ENCODE peak calls at places on chromosomes 2 and 18, in ten cellular contexts. One of them, this sample, is unnamed.

GRCh38 chr2:85318222-85319182 is 9.3 kb downstream of the TGOLN2 start:
- DNase-seq in mucosa of descending colon: no peak
- DNase-seq in stimulated activated naive CD8-positive, alpha-beta T cell treated with anti-CD3 and anti-CD28 coated beads, Interleukin-15, Interleukin-2, amounts not matched to agents 100 U/mL and 50 U/mL, for 24 hours: peak
- DNase-seq in GM12891: no peak
- DNase-seq in HFF-Myc: peak
- DNase-seq in T-helper 17 cell: no peak
- DNase-seq in tibial artery: peak
- DNase-seq in left colon: no peak
- DNase-seq in bronchial epithelial cell: peak
- DNase-seq in Caco-2: no peak
- DNase-seq in this sample: no peak

GRCh38 chr2:177257471-177257870 is 7.1 kb downstream of the NFE2L2 start:
- DNase-seq in mucosa of descending colon: no peak
- DNase-seq in stimulated activated naive CD8-positive, alpha-beta T cell treated with anti-CD3 and anti-CD28 coated beads, Interleukin-15, Interleukin-2, amounts not matched to agents 100 U/mL and 50 U/mL, for 24 hours: no peak
- DNase-seq in GM12891: no peak
- DNase-seq in HFF-Myc: no peak
- DNase-seq in T-helper 17 cell: no peak
- DNase-seq in tibial artery: no peak
- DNase-seq in left colon: no peak
- DNase-seq in bronchial epithelial cell: no peak
- DNase-seq in Caco-2: no peak
- DNase-seq in this sample: no peak

GRCh38 chr2:241217320-241218031 is 29.0 kb downstream of the ANO7 start:
- DNase-seq in mucosa of descending colon: peak
- DNase-seq in stimulated activated naive CD8-positive, alpha-beta T cell treated with anti-CD3 and anti-CD28 coated beads, Interleukin-15, Interleukin-2, amounts not matched to agents 100 U/mL and 50 U/mL, for 24 hours: peak
- DNase-seq in GM12891: peak
- DNase-seq in HFF-Myc: no peak
- DNase-seq in T-helper 17 cell: peak
- DNase-seq in tibial artery: peak
- DNase-seq in left colon: peak
- DNase-seq in bronchial epithelial cell: peak
- DNase-seq in Caco-2: peak
- DNase-seq in this sample: no peak

GRCh38 chr18:77366725-77367641 is 117.3 kb downstream of the GALR1 start:
- DNase-seq in mucosa of descending colon: no peak
- DNase-seq in stimulated activated naive CD8-positive, alpha-beta T cell treated with anti-CD3 and anti-CD28 coated beads, Interleukin-15, Interleukin-2, amounts not matched to agents 100 U/mL and 50 U/mL, for 24 hours: no peak
- DNase-seq in GM12891: no peak
- DNase-seq in HFF-Myc: no peak
- DNase-seq in T-helper 17 cell: no peak
- DNase-seq in tibial artery: no peak
- DNase-seq in left colon: peak
- DNase-seq in bronchial epithelial cell: peak
- DNase-seq in Caco-2: peak
- DNase-seq in this sample: no peak

GRCh38 chr2:437772-438393 is 150.0 kb upstream of the ALKAL2 start:
- DNase-seq in mucosa of descending colon: peak
- DNase-seq in stimulated activated naive CD8-positive, alpha-beta T cell treated with anti-CD3 and anti-CD28 coated beads, Interleukin-15, Interleukin-2, amounts not matched to agents 100 U/mL and 50 U/mL, for 24 hours: peak
- DNase-seq in GM12891: peak
- DNase-seq in HFF-Myc: no peak
- DNase-seq in T-helper 17 cell: peak
- DNase-seq in tibial artery: no peak
- DNase-seq in left colon: peak
- DNase-seq in bronchial epithelial cell: no peak
- DNase-seq in Caco-2: no peak
- DNase-seq in this sample: no peak

GRCh38 chr2:74278694-74279093 is 64.5 kb downstream of the SLC4A5 start:
- DNase-seq in mucosa of descending colon: no peak
- DNase-seq in stimulated activated naive CD8-positive, alpha-beta T cell treated with anti-CD3 and anti-CD28 coated beads, Interleukin-15, Interleukin-2, amounts not matched to agents 100 U/mL and 50 U/mL, for 24 hours: no peak
- DNase-seq in GM12891: no peak
- DNase-seq in HFF-Myc: no peak
- DNase-seq in T-helper 17 cell: no peak
- DNase-seq in tibial artery: no peak
- DNase-seq in left colon: no peak
- DNase-seq in bronchial epithelial cell: no peak
- DNase-seq in Caco-2: no peak
- DNase-seq in this sample: no peak

GRCh38 chr2:29174937-29175336 is 59.7 kb downstream of the CLIP4 start:
- DNase-seq in mucosa of descending colon: no peak
- DNase-seq in stimulated activated naive CD8-positive, alpha-beta T cell treated with anti-CD3 and anti-CD28 coated beads, Interleukin-15, Interleukin-2, amounts not matched to agents 100 U/mL and 50 U/mL, for 24 hours: no peak
- DNase-seq in GM12891: no peak
- DNase-seq in HFF-Myc: no peak
- DNase-seq in T-helper 17 cell: no peak
- DNase-seq in tibial artery: no peak
- DNase-seq in left colon: no peak
- DNase-seq in bronchial epithelial cell: no peak
- DNase-seq in Caco-2: no peak
- DNase-seq in this sample: no peak

GRCh38 chr2:54680397-54681032 is 42.9 kb upstream of the EML6 start:
- DNase-seq in mucosa of descending colon: no peak
- DNase-seq in stimulated activated naive CD8-positive, alpha-beta T cell treated with anti-CD3 and anti-CD28 coated beads, Interleukin-15, Interleukin-2, amounts not matched to agents 100 U/mL and 50 U/mL, for 24 hours: peak
- DNase-seq in GM12891: no peak
- DNase-seq in HFF-Myc: no peak
- DNase-seq in T-helper 17 cell: no peak
- DNase-seq in tibial artery: no peak
- DNase-seq in left colon: no peak
- DNase-seq in bronchial epithelial cell: no peak
- DNase-seq in Caco-2: no peak
- DNase-seq in this sample: no peak

GRCh38 chr2:23828986-23829385 is 97.9 kb downstream of the ATAD2B start:
- DNase-seq in mucosa of descending colon: no peak
- DNase-seq in stimulated activated naive CD8-positive, alpha-beta T cell treated with anti-CD3 and anti-CD28 coated beads, Interleukin-15, Interleukin-2, amounts not matched to agents 100 U/mL and 50 U/mL, for 24 hours: no peak
- DNase-seq in GM12891: no peak
- DNase-seq in HFF-Myc: no peak
- DNase-seq in T-helper 17 cell: no peak
- DNase-seq in tibial artery: no peak
- DNase-seq in left colon: no peak
- DNase-seq in bronchial epithelial cell: peak
- DNase-seq in Caco-2: no peak
- DNase-seq in this sample: no peak

GRCh38 chr2:133198678-133199077 is 369.6 kb downstream of the NCKAP5 start:
- DNase-seq in mucosa of descending colon: no peak
- DNase-seq in stimulated activated naive CD8-positive, alpha-beta T cell treated with anti-CD3 and anti-CD28 coated beads, Interleukin-15, Interleukin-2, amounts not matched to agents 100 U/mL and 50 U/mL, for 24 hours: no peak
- DNase-seq in GM12891: no peak
- DNase-seq in HFF-Myc: no peak
- DNase-seq in T-helper 17 cell: no peak
- DNase-seq in tibial artery: no peak
- DNase-seq in left colon: no peak
- DNase-seq in bronchial epithelial cell: no peak
- DNase-seq in Caco-2: no peak
- DNase-seq in this sample: no peak

GRCh38 chr2:173874899-173875247 is 90.3 kb downstream of the SP3 start:
- DNase-seq in mucosa of descending colon: no peak
- DNase-seq in stimulated activated naive CD8-positive, alpha-beta T cell treated with anti-CD3 and anti-CD28 coated beads, Interleukin-15, Interleukin-2, amounts not matched to agents 100 U/mL and 50 U/mL, for 24 hours: no peak
- DNase-seq in GM12891: no peak
- DNase-seq in HFF-Myc: no peak
- DNase-seq in T-helper 17 cell: no peak
- DNase-seq in tibial artery: no peak
- DNase-seq in left colon: no peak
- DNase-seq in bronchial epithelial cell: no peak
- DNase-seq in Caco-2: no peak
- DNase-seq in this sample: no peak

GRCh38 chr2:199064201-199064600 is 393.5 kb downstream of the SATB2 start:
- DNase-seq in mucosa of descending colon: no peak
- DNase-seq in stimulated activated naive CD8-positive, alpha-beta T cell treated with anti-CD3 and anti-CD28 coated beads, Interleukin-15, Interleukin-2, amounts not matched to agents 100 U/mL and 50 U/mL, for 24 hours: no peak
- DNase-seq in GM12891: no peak
- DNase-seq in HFF-Myc: no peak
- DNase-seq in T-helper 17 cell: no peak
- DNase-seq in tibial artery: no peak
- DNase-seq in left colon: no peak
- DNase-seq in bronchial epithelial cell: no peak
- DNase-seq in Caco-2: no peak
- DNase-seq in this sample: no peak

GRCh38 chr2:171136024-171136423 is 24.7 kb downstream of the TLK1 start:
- DNase-seq in mucosa of descending colon: no peak
- DNase-seq in stimulated activated naive CD8-positive, alpha-beta T cell treated with anti-CD3 and anti-CD28 coated beads, Interleukin-15, Interleukin-2, amounts not matched to agents 100 U/mL and 50 U/mL, for 24 hours: no peak
- DNase-seq in GM12891: no peak
- DNase-seq in HFF-Myc: no peak
- DNase-seq in T-helper 17 cell: no peak
- DNase-seq in tibial artery: no peak
- DNase-seq in left colon: no peak
- DNase-seq in bronchial epithelial cell: no peak
- DNase-seq in Caco-2: no peak
- DNase-seq in this sample: no peak

GRCh38 chr2:24721470-24721869 is 71.7 kb downstream of the PTRHD1 start:
- DNase-seq in mucosa of descending colon: no peak
- DNase-seq in stimulated activated naive CD8-positive, alpha-beta T cell treated with anti-CD3 and anti-CD28 coated beads, Interleukin-15, Interleukin-2, amounts not matched to agents 100 U/mL and 50 U/mL, for 24 hours: peak
- DNase-seq in GM12891: no peak
- DNase-seq in HFF-Myc: peak
- DNase-seq in T-helper 17 cell: no peak
- DNase-seq in tibial artery: peak
- DNase-seq in left colon: peak
- DNase-seq in bronchial epithelial cell: peak
- DNase-seq in Caco-2: no peak
- DNase-seq in this sample: no peak

GRCh38 chr2:54318810-54319209 is 62.8 kb upstream of the TSPYL6 start:
- DNase-seq in mucosa of descending colon: no peak
- DNase-seq in stimulated activated naive CD8-positive, alpha-beta T cell treated with anti-CD3 and anti-CD28 coated beads, Interleukin-15, Interleukin-2, amounts not matched to agents 100 U/mL and 50 U/mL, for 24 hours: no peak
- DNase-seq in GM12891: no peak
- DNase-seq in HFF-Myc: no peak
- DNase-seq in T-helper 17 cell: no peak
- DNase-seq in tibial artery: no peak
- DNase-seq in left colon: no peak
- DNase-seq in bronchial epithelial cell: no peak
- DNase-seq in Caco-2: no peak
- DNase-seq in this sample: no peak

GRCh38 chr2:166464187-166464586 is 29.9 kb downstream of the SCN7A start:
- DNase-seq in mucosa of descending colon: no peak
- DNase-seq in stimulated activated naive CD8-positive, alpha-beta T cell treated with anti-CD3 and anti-CD28 coated beads, Interleukin-15, Interleukin-2, amounts not matched to agents 100 U/mL and 50 U/mL, for 24 hours: no peak
- DNase-seq in GM12891: no peak
- DNase-seq in HFF-Myc: no peak
- DNase-seq in T-helper 17 cell: no peak
- DNase-seq in tibial artery: no peak
- DNase-seq in left colon: no peak
- DNase-seq in bronchial epithelial cell: peak
- DNase-seq in Caco-2: no peak
- DNase-seq in this sample: no peak

GRCh38 chr18:55264108-55264507 is 304.8 kb upstream of the CCDC68 start:
- DNase-seq in mucosa of descending colon: no peak
- DNase-seq in stimulated activated naive CD8-positive, alpha-beta T cell treated with anti-CD3 and anti-CD28 coated beads, Interleukin-15, Interleukin-2, amounts not matched to agents 100 U/mL and 50 U/mL, for 24 hours: no peak
- DNase-seq in GM12891: no peak
- DNase-seq in HFF-Myc: no peak
- DNase-seq in T-helper 17 cell: no peak
- DNase-seq in tibial artery: no peak
- DNase-seq in left colon: no peak
- DNase-seq in bronchial epithelial cell: peak
- DNase-seq in Caco-2: peak
- DNase-seq in this sample: no peak

GRCh38 chr2:219131327-219131726 is 29.3 kb downstream of the NHEJ1 start:
- DNase-seq in mucosa of descending colon: no peak
- DNase-seq in stimulated activated naive CD8-positive, alpha-beta T cell treated with anti-CD3 and anti-CD28 coated beads, Interleukin-15, Interleukin-2, amounts not matched to agents 100 U/mL and 50 U/mL, for 24 hours: no peak
- DNase-seq in GM12891: no peak
- DNase-seq in HFF-Myc: no peak
- DNase-seq in T-helper 17 cell: no peak
- DNase-seq in tibial artery: no peak
- DNase-seq in left colon: no peak
- DNase-seq in bronchial epithelial cell: no peak
- DNase-seq in Caco-2: no peak
- DNase-seq in this sample: peak

GRCh38 chr2:105929506-105929905 is 184.8 kb downstream of the NCK2 start:
- DNase-seq in mucosa of descending colon: no peak
- DNase-seq in stimulated activated naive CD8-positive, alpha-beta T cell treated with anti-CD3 and anti-CD28 coated beads, Interleukin-15, Interleukin-2, amounts not matched to agents 100 U/mL and 50 U/mL, for 24 hours: peak
- DNase-seq in GM12891: no peak
- DNase-seq in HFF-Myc: no peak
- DNase-seq in T-helper 17 cell: no peak
- DNase-seq in tibial artery: no peak
- DNase-seq in left colon: no peak
- DNase-seq in bronchial epithelial cell: peak
- DNase-seq in Caco-2: no peak
- DNase-seq in this sample: no peak

GRCh38 chr2:230184727-230185578 is 34.8 kb downstream of the SP110 start:
- DNase-seq in mucosa of descending colon: no peak
- DNase-seq in stimulated activated naive CD8-positive, alpha-beta T cell treated with anti-CD3 and anti-CD28 coated beads, Interleukin-15, Interleukin-2, amounts not matched to agents 100 U/mL and 50 U/mL, for 24 hours: no peak
- DNase-seq in GM12891: no peak
- DNase-seq in HFF-Myc: no peak
- DNase-seq in T-helper 17 cell: no peak
- DNase-seq in tibial artery: no peak
- DNase-seq in left colon: no peak
- DNase-seq in bronchial epithelial cell: no peak
- DNase-seq in Caco-2: no peak
- DNase-seq in this sample: no peak

GRCh38 chr2:42234056-42234455 is 64.9 kb downstream of the EML4 start:
- DNase-seq in mucosa of descending colon: no peak
- DNase-seq in stimulated activated naive CD8-positive, alpha-beta T cell treated with anti-CD3 and anti-CD28 coated beads, Interleukin-15, Interleukin-2, amounts not matched to agents 100 U/mL and 50 U/mL, for 24 hours: no peak
- DNase-seq in GM12891: no peak
- DNase-seq in HFF-Myc: no peak
- DNase-seq in T-helper 17 cell: no peak
- DNase-seq in tibial artery: no peak
- DNase-seq in left colon: no peak
- DNase-seq in bronchial epithelial cell: no peak
- DNase-seq in Caco-2: peak
- DNase-seq in this sample: no peak

GRCh38 chr2:176280156-176280555 is 10.9 kb downstream of the MTX2 start:
- DNase-seq in mucosa of descending colon: no peak
- DNase-seq in stimulated activated naive CD8-positive, alpha-beta T cell treated with anti-CD3 and anti-CD28 coated beads, Interleukin-15, Interleukin-2, amounts not matched to agents 100 U/mL and 50 U/mL, for 24 hours: no peak
- DNase-seq in GM12891: no peak
- DNase-seq in HFF-Myc: no peak
- DNase-seq in T-helper 17 cell: no peak
- DNase-seq in tibial artery: no peak
- DNase-seq in left colon: no peak
- DNase-seq in bronchial epithelial cell: no peak
- DNase-seq in Caco-2: no peak
- DNase-seq in this sample: no peak

This sample was measured in SK-N-MC.